ENCODE peak calls at places on chromosomes 13 and 19, in six cellular contexts. C is pancreas; V is astrocyte; K is ovary; R is tibial artery; Q is activated CD8-positive, alpha-beta T cell treated with anti-CD3 and anti-CD28 coated beads for 36 hours. I is an unnamed sample.

GRCh38 chr19:45901912-45902650 is at the start of gene MYPOP:
- DNase-seq in Q (peak; percentile 26), R (no peak), C (no peak), K (peak; percentile 36), V (no peak), I (no peak)

GRCh38 chr19:8631425-8631819 is 989 bp downstream of the NFILZ start:
- DNase-seq in C (no peak), Q (no peak), V (peak; percentile 81), R (peak; percentile 82), K (peak; percentile 39), I (no peak)

GRCh38 chr19:32339988-32340874 is 5.2 kb upstream of the ZNF507 start:
- DNase-seq in K (no peak), C (peak; percentile 71), R (peak; percentile 86), V (no peak), Q (peak; percentile 72), I (peak; percentile 52)

GRCh38 chr13:39385154-39385553 is 217.8 kb downstream of the LHFPL6 start:
- DNase-seq in C (no peak), Q (no peak), V (peak; percentile 27), R (no peak), K (no peak), I (no peak)

GRCh38 chr13:109616021-109616420 is 170.4 kb downstream of the IRS2 start:
- DNase-seq in V (no peak), R (no peak), Q (no peak), K (no peak), C (no peak), I (no peak)

GRCh38 chr19:50838239-50838638 is 4.9 kb upstream of the KLK15 start:
- DNase-seq in K (no peak), Q (no peak), R (no peak), V (no peak), C (no peak), I (no peak)

GRCh38 chr13:99307247-99307646 is at the start of gene GPR183:
- DNase-seq in R (no peak), V (no peak), C (no peak), K (no peak), Q (no peak), I (no peak)

GRCh38 chr19:19420570-19421301 is 15.3 kb downstream of the GATAD2A start:
- DNase-seq in Q (peak; percentile 60), C (no peak), R (no peak), K (no peak), V (peak; percentile 29), I (no peak)

GRCh38 chr13:79225487-79226232 is 180.4 kb downstream of the RBM26 start:
- DNase-seq in R (no peak), K (no peak), C (no peak), V (no peak), Q (no peak), I (no peak)

GRCh38 chr19:42081584-42082258 is 5.8 kb downstream of the ZNF574 start:
- DNase-seq in V (peak; percentile 26), K (no peak), C (no peak), R (no peak), Q (peak; percentile 25), I (no peak)

GRCh38 chr13:49996951-49997895 is at the start of gene TRIM13:
- DNase-seq in V (peak; percentile 78), C (peak; percentile 95), R (peak; percentile 94), K (peak; percentile 91), Q (peak; percentile 91), I (no peak)
- TF ChIP-seq CTCF in V (peak; percentile 59), C (peak; percentile 51), R (peak; percentile 58), K (peak; percentile 50), Q (peak; percentile 80), I (peak; percentile 72)

DNA sequence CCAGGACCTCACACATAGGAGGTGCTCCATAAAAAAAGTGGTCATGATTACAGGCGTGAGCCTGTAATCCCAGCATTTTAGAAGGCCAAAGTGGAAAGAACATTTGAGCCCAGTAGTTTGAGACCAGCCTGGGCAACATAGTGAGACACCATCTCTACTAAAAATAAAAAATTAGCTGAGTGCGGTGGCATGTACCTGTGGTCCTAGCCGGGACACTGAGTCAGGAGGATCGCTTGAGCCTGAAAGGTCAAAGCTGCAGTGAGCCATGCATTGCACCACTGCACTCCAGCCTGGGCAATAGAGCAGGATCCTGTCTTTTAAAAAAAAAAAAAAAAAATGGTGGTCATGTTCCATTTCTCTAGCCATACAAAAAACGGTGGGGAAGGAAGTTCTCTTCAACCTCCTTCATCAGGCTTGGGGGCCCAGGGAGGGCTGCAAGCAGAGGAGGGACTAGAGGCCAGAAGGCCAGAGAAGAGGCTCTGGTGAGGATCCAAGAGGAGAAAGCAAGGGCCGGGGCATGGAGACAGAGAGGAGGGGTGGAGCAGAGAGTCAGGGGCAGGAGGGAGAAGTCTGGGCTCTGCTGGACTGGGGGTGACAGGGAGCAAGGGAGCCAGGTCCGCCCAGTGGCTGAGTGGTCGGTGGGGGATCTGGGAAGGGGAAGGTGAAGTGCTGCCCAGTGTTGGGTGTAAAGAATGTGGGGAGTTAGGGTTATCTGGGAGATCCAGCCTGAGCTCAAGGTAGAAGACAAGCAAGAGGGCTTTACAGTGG is 8.9 kb downstream of the KASH5 start:
- DNase-seq in V (no peak), Q (no peak), C (no peak), K (no peak), R (no peak), I (peak; percentile 5)
- TF ChIP-seq CTCF in V (no peak), Q (no peak), C (no peak), K (no peak), R (no peak), I (no peak)

DNA sequence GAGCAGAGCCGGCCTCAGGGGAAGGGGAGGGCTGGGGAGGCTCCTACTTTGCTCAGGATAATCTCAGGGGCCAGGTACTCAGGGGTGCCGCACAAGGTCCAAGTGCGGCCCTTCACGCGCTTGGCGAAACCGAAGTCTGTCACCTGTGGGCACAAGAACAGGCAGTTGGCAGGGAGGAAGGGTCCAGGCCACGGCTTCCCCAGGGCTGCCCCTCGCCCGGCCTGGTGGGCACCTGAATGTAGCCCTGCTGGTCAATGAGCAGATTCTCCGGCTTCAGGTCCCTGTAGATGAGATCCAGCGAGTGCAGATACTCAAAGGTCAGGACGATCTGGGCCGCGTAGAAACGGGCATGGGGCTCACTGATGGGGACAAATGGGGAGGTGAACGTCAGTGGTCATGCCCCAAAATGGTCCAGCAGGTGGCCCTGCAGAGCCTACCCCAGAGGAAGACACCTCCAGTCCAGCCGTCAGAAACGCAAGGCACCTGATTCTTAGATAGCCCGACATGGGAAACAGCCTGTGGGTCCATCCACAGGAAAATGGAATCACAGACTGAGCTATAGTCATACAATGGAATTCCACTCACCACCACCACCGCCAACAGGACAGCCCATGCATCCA is 7.1 kb upstream of the SAMD1 start:
- DNase-seq in C (no peak), V (no peak), K (no peak), R (no peak), Q (peak; percentile 30), I (no peak)
- TF ChIP-seq CTCF in C (no peak), V (no peak), K (no peak), R (no peak), Q (no peak), I (peak; percentile 12)

GRCh38 chr13:49604570-49604969 is 19.2 kb upstream of the RCBTB1 start:
- DNase-seq in K (no peak), C (no peak), Q (no peak), R (no peak), V (no peak), I (no peak)
- TF ChIP-seq CTCF in K (no peak), C (no peak), Q (no peak), R (no peak), V (no peak), I (no peak)

I was measured in D721Med.